ENCODE peak calls at places on chromosomes 12 and 14, in five cellular contexts. S is fibroblast of pulmonary artery, D is brain microvascular endothelial cell, K is IMR-90, V is hepatocyte. X is an unnamed sample.

GRCh38 chr12:121441555-121441954 is 41.6 kb downstream of the RNF34 start:
- DNase-seq in K (no peak), V (no peak), S (no peak), D (no peak), X (no peak)

GRCh38 chr12:42735869-42736361 is 146.4 kb upstream of the PRICKLE1 start:
- DNase-seq in S (no peak), K (no peak), V (no peak), D (no peak), X (no peak)

GRCh38 chr12:122888232-122888752 is 7.6 kb downstream of the VPS37B start:
- DNase-seq in V (peak; percentile 85), D (peak; percentile 59), K (peak; percentile 69), S (peak; percentile 88), X (no peak)

GRCh38 chr12:3097186-3097804 is 20.1 kb downstream of the TSPAN9 start:
- DNase-seq in S (peak; percentile 92), D (peak; percentile 90), V (peak; percentile 76), K (peak; percentile 75), X (no peak)

GRCh38 chr12:115404761-115405470 is 720.9 kb upstream of the TBX3 start:
- DNase-seq in D (peak; percentile 79), V (peak; percentile 8), K (peak; percentile 92), S (peak; percentile 88), X (no peak)

GRCh38 chr12:99277566-99277965 is 370.0 kb upstream of the GARIN6 start:
- DNase-seq in V (no peak), S (no peak), D (no peak), K (no peak), X (no peak)

GRCh38 chr12:52971701-52972329 is 22.9 kb downstream of the KRT18 start:
- DNase-seq in S (peak; percentile 66), K (peak; percentile 75), V (peak; percentile 79), D (peak; percentile 58), X (no peak)

GRCh38 chr12:69440016-69440415 is 30.2 kb upstream of the FRS2 start:
- DNase-seq in V (no peak), D (no peak), K (no peak), S (no peak), X (no peak)

GRCh38 chr12:64098709-64099354 is 123.3 kb downstream of the KICS2 start:
- DNase-seq in K (peak; percentile 84), V (no peak), D (peak; percentile 29), S (peak; percentile 87), X (no peak)

GRCh38 chr14:90693413-90693812 is 122.8 kb downstream of the TTC7B start:
- DNase-seq in V (no peak), S (no peak), K (no peak), D (no peak), X (no peak)

GRCh38 chr14:91249841-91250616 is 5.5 kb upstream of the GPR68 start:
- DNase-seq in K (no peak), D (no peak), S (no peak), V (peak; percentile 36), X (no peak)

GRCh38 chr14:24084439-24084838 is 9.7 kb upstream of the PCK2 start:
- DNase-seq in D (no peak), S (no peak), V (no peak), K (no peak), X (no peak)

GRCh38 chr12:2170376-2170775 is 117.6 kb downstream of the CACNA1C start:
- DNase-seq in D (no peak), V (no peak), S (peak; percentile 40), K (no peak), X (no peak)

GRCh38 chr14:51873221-51873893 is 12.9 kb downstream of the GNG2 start:
- DNase-seq in D (peak; percentile 94), K (peak; percentile 98), S (peak; percentile 94), V (peak; percentile 58), X (no peak)

GRCh38 chr14:72479471-72479931 is 414.4 kb downstream of the DPF3 start:
- DNase-seq in K (peak; percentile 4), S (no peak), V (no peak), D (no peak), X (no peak)

GRCh38 chr12:28908646-28909045 is 240.4 kb upstream of the FAR2 start:
- DNase-seq in K (peak; percentile 23), S (no peak), V (no peak), D (no peak), X (no peak)

GRCh38 chr12:51923506-51924365 is 16.4 kb downstream of the ACVRL1 start:
- DNase-seq in K (no peak), D (no peak), S (peak; percentile 48), V (peak; percentile 67), X (no peak)

GRCh38 chr12:109432431-109432830 is 44.7 kb downstream of the KCTD10 start:
- DNase-seq in K (no peak), V (no peak), D (no peak), S (no peak), X (no peak)

GRCh38 chr12:57628280-57629191 is 4.5 kb downstream of the B4GALNT1 start:
- DNase-seq in V (no peak), S (no peak), D (no peak), K (no peak), X (peak; percentile 57)

GRCh38 chr12:71626768-71627167 is 36.9 kb downstream of the ZFC3H1 start:
- DNase-seq in V (no peak), K (peak; percentile 65), S (peak; percentile 43), D (no peak), X (no peak)

GRCh38 chr12:108888031-108888430 is 8.1 kb downstream of the DAO start:
- DNase-seq in K (no peak), S (no peak), D (no peak), V (no peak), X (no peak)

GRCh38 chr12:1523046-1523445 is 71.3 kb downstream of the FBXL14 start:
- DNase-seq in K (no peak), S (no peak), D (no peak), V (no peak), X (no peak)

GRCh38 chr12:123532808-123533649 is 490 bp downstream of the RILPL1 start:
- DNase-seq in D (no peak), V (peak; percentile 55), K (peak; percentile 24), S (peak; percentile 35), X (peak; percentile 71)

GRCh38 chr14:105271224-105271890 is 23.0 kb downstream of the BTBD6 start:
- DNase-seq in K (no peak), V (no peak), D (no peak), S (no peak), X (no peak)

GRCh38 chr12:103846415-103846814 is 5.4 kb upstream of the NT5DC3 start:
- DNase-seq in K (no peak), V (no peak), S (no peak), D (no peak), X (no peak)

DNA sequence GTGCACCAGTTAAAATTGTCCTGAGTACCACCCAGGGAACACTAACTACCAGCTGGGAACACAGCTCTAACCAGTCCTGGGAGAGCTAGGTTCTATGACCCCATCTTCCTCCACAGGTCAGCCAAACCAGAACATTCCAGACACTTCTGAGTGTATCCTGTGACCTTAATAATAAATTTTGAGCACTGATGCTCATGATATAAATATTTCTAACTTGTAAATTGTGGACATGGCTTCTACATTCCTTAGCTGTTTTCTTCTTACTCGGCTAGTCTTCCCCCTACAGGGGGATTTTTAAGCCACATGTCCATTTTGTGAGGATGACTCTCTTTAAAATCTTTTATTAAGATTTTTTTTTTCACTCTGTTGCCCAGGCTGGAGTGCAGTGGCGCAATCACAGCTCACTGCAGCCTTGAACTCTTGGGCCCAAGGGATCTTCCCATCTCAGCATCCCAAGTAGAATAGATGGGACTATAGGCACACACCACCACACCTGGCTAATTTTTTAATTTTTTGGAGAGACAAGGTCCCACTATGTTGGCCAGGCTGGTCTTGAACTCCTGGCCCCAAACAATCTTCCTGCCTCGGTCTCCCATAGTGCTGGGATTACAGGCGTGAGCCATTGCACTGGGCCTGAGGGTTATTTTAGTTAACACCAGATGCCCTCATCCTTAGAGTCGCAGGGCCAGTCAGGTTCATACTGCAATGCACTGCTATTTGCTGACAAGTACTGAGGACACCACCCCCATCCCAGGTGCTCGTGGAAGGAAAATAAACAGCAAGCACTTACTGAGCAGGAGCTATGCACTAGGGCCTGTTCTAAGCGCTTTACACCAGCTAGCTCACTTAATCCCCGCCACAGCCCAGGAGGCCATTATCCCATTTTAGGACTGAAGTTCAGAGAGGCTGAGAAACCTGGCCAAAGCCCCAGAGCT is 142.6 kb upstream of the NCOR2 start:
- DNase-seq in V (no peak), D (no peak), K (peak; percentile 87), S (peak; percentile 56), X (no peak)
- TF ChIP-seq CTCF in V (peak; percentile 18), D (peak; percentile 23), K (peak; percentile 64), S (peak; percentile 25), X (peak; percentile 38)

DNA sequence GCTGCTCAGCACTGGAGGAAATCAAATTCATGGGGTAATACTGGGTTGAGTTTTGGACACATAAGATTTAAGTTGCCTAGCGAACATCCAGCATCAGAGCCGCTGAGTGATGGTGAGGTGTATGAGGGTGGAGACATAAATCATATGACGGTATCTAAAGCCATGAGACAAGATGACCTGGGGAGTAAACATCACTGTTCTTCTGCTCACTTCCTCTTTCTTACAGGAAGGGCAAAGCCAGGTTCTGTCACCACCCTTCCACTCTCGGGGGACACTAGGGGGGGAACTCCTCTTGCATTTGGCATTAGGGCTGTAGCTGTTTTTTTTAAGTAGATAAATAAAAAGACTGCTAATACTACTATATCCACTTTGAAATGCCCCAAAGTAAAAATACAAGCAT is 24.0 kb downstream of the PRDM4 start:
- DNase-seq in V (no peak), D (no peak), K (no peak), S (no peak), X (no peak)
- TF ChIP-seq CTCF in V (no peak), D (no peak), K (no peak), S (no peak), X (no peak)

DNA sequence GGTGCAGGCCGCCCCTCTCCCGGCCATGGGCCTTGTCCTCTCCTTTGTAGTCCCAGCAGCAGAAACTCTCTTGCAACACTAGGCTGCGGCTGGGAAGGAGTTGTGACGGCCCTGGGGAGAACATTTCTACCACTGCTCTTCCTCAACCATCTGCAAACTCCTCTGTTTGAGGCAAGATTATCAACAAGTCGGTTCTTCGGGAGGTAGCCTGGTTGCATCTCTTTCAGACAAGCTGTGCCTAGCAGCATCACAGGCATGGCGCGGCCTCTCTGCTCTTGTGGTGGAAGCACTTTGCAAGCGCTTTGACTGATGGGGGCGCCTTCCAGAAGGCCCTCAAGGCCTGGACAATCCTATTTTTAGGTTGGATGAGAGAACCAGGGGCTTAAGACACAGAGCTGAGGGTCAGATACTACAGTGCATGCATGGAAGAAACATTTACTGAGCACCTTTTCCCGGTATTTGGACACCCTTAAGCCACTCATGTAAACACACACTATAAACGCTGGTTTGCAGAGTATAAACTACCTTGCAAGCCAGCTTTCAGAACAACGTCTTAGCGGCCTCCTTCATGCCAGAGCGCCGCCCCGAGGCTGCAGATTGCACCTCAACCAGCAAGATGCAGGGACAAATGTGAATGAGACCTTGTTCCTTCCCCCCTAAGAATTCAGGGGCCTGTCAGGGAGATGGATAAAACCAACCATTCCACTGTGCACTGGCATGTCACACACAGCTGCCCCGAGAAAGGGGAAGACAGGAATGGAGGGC is 1.3 kb upstream of the PRIMA1 start:
- DNase-seq in V (no peak), D (no peak), K (no peak), S (no peak), X (no peak)
- TF ChIP-seq CTCF in V (no peak), D (no peak), K (no peak), S (no peak), X (no peak)

GRCh38 chr12:125704803-125705202 is 639.6 kb downstream of the AACS start:
- DNase-seq in D (no peak), V (no peak), S (no peak), K (no peak), X (no peak)
- TF ChIP-seq CTCF in D (no peak), V (no peak), S (no peak), K (no peak), X (no peak)